ENCODE peak calls at places on chromosomes 13 and 19, in ten cellular contexts. W is neural progenitor cell; F is CD8-positive, alpha-beta T cell; Z is cardiac muscle cell; X is progenitor cell of endocrine pancreas; D is tibial nerve; P is cardiac fibroblast; N is HL-60; U is epithelial cell of esophagus; E is astrocyte of the cerebellum. A is an unnamed sample.

GRCh38 chr13:80030491-80030890 is 310.4 kb downstream of the SPRY2 start:
- DNase-seq in D (no peak), F (no peak), N (no peak), X (no peak), W (peak), P (peak), U (peak), Z (no peak), E (no peak), A (no peak)

GRCh38 chr19:14786421-14786851 is 8.1 kb upstream of the ADGRE2 start:
- DNase-seq in U (no peak), W (peak), E (no peak), D (no peak), Z (peak), N (no peak), P (peak), F (no peak), X (no peak), A (no peak)

GRCh38 chr13:24135674-24136300 is 24.7 kb upstream of the SPATA13 start:
- DNase-seq in D (no peak), U (no peak), F (no peak), E (peak), N (no peak), W (no peak), X (no peak), Z (no peak), P (peak), A (no peak)

GRCh38 chr13:47831265-47831664 is 169.8 kb downstream of the SUCLA2 start:
- DNase-seq in W (no peak), X (no peak), N (no peak), E (no peak), P (peak), U (peak), Z (no peak), D (no peak), F (no peak), A (no peak)

GRCh38 chr19:2136796-2137195 is 14.6 kb downstream of the AP3D1 start:
- DNase-seq in D (no peak), Z (no peak), E (no peak), W (no peak), N (no peak), P (no peak), X (no peak), U (no peak), F (no peak), A (no peak)

GRCh38 chr13:25171517-25172302 is at the start of gene AMER2:
- DNase-seq in N (no peak), E (no peak), D (no peak), W (peak), X (peak), P (peak), F (no peak), U (no peak), Z (peak), A (peak)

GRCh38 chr19:42253245-42254082 is 1.5 kb downstream of the ERF start:
- DNase-seq in U (peak), W (peak), F (no peak), E (no peak), D (no peak), N (peak), X (peak), P (peak), Z (peak), A (peak)

GRCh38 chr19:2176336-2176994 is 12.7 kb downstream of the DOT1L start:
- DNase-seq in N (no peak), X (no peak), F (no peak), E (no peak), Z (no peak), U (peak), D (no peak), W (no peak), P (no peak), A (no peak)

GRCh38 chr13:99944606-99945005 is 27.0 kb downstream of the ZIC5 start:
- DNase-seq in U (no peak), W (no peak), X (no peak), D (no peak), N (no peak), P (no peak), E (no peak), Z (no peak), F (no peak), A (no peak)

GRCh38 chr19:57068921-57069697 is 50.7 kb upstream of the USP29 start:
- DNase-seq in Z (no peak), N (no peak), W (no peak), U (no peak), X (no peak), F (no peak), D (no peak), E (no peak), P (no peak), A (peak)
- TF ChIP-seq CTCF in Z (no peak), N (no peak), W (peak), U (no peak), X (no peak), F (no peak), D (no peak), E (no peak), P (no peak), A (peak)

DNA sequence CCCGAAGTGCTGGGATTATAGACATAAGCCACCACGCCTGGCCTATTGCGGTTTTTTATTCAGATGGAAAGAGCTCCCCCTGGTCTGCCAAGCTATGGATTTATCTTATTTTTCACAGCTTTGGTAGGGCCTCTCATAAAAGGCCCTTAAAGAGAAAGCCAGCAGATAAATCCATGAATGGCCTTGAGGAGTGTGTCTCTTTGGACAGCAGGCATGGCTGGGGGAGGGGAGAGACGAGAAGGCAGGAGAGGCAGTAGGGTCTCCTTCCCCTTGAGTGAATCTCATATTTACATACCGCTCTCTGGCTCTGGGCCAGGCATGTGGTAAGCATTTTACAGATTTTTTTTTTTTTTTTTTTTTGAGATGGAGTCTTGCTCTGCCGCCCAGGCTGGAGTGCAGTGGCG is 25.2 kb downstream of the MARK4 start:
- DNase-seq in Z (peak), P (peak), E (no peak), U (no peak), X (no peak), F (no peak), N (no peak), W (no peak), D (no peak), A (no peak)
- TF ChIP-seq CTCF in Z (peak), P (no peak), E (no peak), U (no peak), X (no peak), F (no peak), N (no peak), W (no peak), D (no peak), A (peak)

GRCh38 chr19:34575206-34575605 is 93.6 kb downstream of the WTIP start:
- DNase-seq in E (no peak), W (no peak), D (no peak), Z (no peak), N (no peak), X (no peak), F (no peak), U (no peak), P (no peak), A (no peak)

GRCh38 chr19:34577056-34577455 is 95.5 kb downstream of the WTIP start:
- DNase-seq in N (no peak), E (no peak), X (no peak), D (no peak), P (no peak), U (no peak), W (no peak), F (no peak), Z (no peak), A (no peak)

GRCh38 chr19:34574704-34575103 is 93.1 kb downstream of the WTIP start:
- DNase-seq in P (no peak), F (no peak), E (no peak), D (no peak), Z (no peak), U (no peak), W (no peak), X (no peak), N (no peak), A (no peak)

GRCh38 chr19:34576292-34576691 is 94.7 kb downstream of the WTIP start:
- DNase-seq in D (no peak), P (no peak), U (no peak), X (no peak), E (no peak), W (no peak), Z (no peak), N (no peak), F (no peak), A (no peak)

GRCh38 chr19:34573226-34573864 is 91.8 kb downstream of the WTIP start:
- DNase-seq in X (no peak), N (no peak), P (no peak), F (no peak), W (no peak), U (no peak), Z (no peak), E (no peak), D (no peak), A (no peak)
- TF ChIP-seq CTCF in X (no peak), N (no peak), P (no peak), F (no peak), W (no peak), U (no peak), Z (no peak), E (no peak), D (no peak), A (no peak)

DNA sequence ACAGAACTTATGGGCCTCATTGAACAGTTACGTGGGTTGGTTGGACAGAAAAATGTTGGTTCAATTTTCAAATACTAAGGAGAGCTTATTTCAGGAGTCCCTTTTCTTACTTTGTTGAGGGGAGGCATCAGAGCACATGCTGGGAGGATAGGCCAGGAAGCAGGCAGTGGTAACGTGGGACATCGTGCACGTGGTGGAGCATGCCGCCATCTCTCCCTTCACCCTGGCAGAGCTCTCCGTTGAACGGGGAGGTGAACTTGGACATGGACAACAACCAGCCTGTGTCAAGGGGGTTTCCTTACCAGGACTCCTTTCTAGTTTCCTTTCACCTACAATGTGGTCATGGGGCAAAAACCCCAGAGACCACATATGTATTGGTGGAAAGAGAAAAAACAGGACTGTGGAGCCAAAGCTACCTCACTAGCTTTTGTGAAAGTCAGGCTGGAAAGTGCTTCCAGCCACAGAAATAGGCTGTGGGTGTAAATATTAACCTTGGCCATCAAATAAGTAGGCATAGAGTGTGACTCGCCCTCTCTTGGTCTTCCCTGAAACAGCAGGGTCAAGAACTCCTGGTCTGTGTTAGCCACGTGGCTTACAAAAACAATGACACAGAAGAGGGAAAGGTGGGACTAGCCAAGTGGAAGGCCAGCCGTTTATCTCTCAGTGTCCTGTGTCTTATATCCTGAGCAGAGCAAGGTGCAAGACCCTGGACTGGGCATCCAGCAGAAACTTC is 14.4 kb downstream of the MICOS13 start:
- DNase-seq in Z (no peak), N (no peak), X (no peak), E (peak), U (peak), W (no peak), D (no peak), P (peak), F (no peak), A (no peak)
- TF ChIP-seq CTCF in Z (peak), N (no peak), X (no peak), E (peak), U (no peak), W (no peak), D (no peak), P (peak), F (no peak), A (no peak)

DNA sequence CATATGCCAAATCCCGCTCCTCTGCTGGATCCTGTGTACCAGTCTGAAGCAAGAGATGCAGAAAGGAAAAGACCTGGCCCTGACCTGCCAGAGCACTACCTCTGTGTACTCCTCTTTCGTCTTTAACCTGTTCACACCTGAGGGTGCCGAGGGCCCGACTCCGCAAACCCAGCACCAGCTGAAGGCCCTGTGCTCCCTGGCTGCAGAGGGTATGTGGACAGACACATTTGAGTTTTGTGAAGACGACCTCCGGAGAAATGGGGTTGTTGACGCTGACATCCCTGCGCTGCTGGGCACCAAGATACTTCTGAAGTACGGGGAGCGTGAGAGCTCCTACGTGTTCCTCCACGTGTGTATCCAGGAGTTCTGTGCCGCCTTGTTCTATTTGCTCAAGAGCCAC is 22.1 kb downstream of the NLRP4 start:
- DNase-seq in D (no peak), X (no peak), Z (no peak), U (no peak), N (no peak), P (no peak), W (no peak), E (no peak), F (no peak), A (no peak)
- TF ChIP-seq CTCF in D (no peak), X (no peak), Z (no peak), U (no peak), N (no peak), P (no peak), W (no peak), E (no peak), F (no peak), A (no peak)

GRCh38 chr13:96229356-96229755 is 139.4 kb downstream of the HS6ST3 start:
- DNase-seq in U (peak), F (no peak), D (no peak), E (no peak), Z (peak), X (no peak), P (peak), W (peak), N (no peak), A (no peak)
- TF ChIP-seq CTCF in U (peak), F (no peak), D (no peak), E (peak), Z (peak), X (peak), P (peak), W (peak), N (peak), A (peak)